ENCODE peak calls at places on chromosomes 5 and 9, in eight cellular contexts. Z, O, P, F, A, H, G and M are unnamed samples.
A peak's percentile ranks its signal among the peaks of the same experiment; 100 is the strongest.

GRCh38 chr9:123246534-123246933 is 21.9 kb downstream of the STRBP start:
- DNase-seq in Z (no peak), O (no peak), P (no peak), F (no peak), A (no peak), H (no peak), G (no peak), M (no peak)

GRCh38 chr9:127065592-127065991 is 56.8 kb downstream of the ANGPTL2 start:
- DNase-seq in Z (peak; percentile 96), O (no peak), P (no peak), F (no peak), A (no peak), H (no peak), G (no peak), M (no peak)

GRCh38 chr9:70407081-70407503 is 7.4 kb downstream of the KLF9 start:
- DNase-seq in Z (peak; percentile 99), O (no peak), P (no peak), F (no peak), A (no peak), H (peak; percentile 35), G (no peak), M (no peak)

GRCh38 chr5:62093981-62094380 is 212.0 kb upstream of the KIF2A start:
- DNase-seq in Z (peak; percentile 7), O (no peak), P (peak; percentile 32), F (no peak), A (no peak), H (peak; percentile 31), G (no peak), M (peak; percentile 27)

GRCh38 chr5:71586052-71586940 is 844 bp upstream of the MCCC2 start:
- DNase-seq in Z (peak; percentile 11), O (no peak), P (no peak), F (no peak), A (no peak), H (peak; percentile 24), G (no peak), M (peak; percentile 21)

GRCh38 chr5:170169996-170170395 is 62.8 kb upstream of the C5orf58 start:
- DNase-seq in Z (no peak), O (no peak), P (no peak), F (no peak), A (no peak), H (no peak), G (no peak), M (no peak)

GRCh38 chr5:147822686-147823491 is 8.6 kb downstream of the SPINK1 start:
- DNase-seq in Z (peak; percentile 61), O (no peak), P (peak; percentile 53), F (peak; percentile 44), A (no peak), H (peak; percentile 69), G (no peak), M (peak; percentile 76)

GRCh38 chr5:152178350-152178699 is 226.8 kb downstream of the NMUR2 start:
- DNase-seq in Z (no peak), O (no peak), P (no peak), F (no peak), A (no peak), H (no peak), G (no peak), M (no peak)

GRCh38 chr5:13227520-13227919 is 717.0 kb downstream of the DNAH5 start:
- DNase-seq in Z (no peak), O (no peak), P (no peak), F (no peak), A (no peak), H (no peak), G (no peak), M (no peak)

GRCh38 chr9:124511426-124511840 is 4.2 kb upstream of the NR5A1 start:
- DNase-seq in Z (no peak), O (no peak), P (no peak), F (no peak), A (no peak), H (no peak), G (no peak), M (no peak)

GRCh38 chr9:72872718-72873117 is 80.1 kb downstream of the ALDH1A1 start:
- DNase-seq in Z (no peak), O (no peak), P (no peak), F (no peak), A (no peak), H (no peak), G (no peak), M (no peak)

GRCh38 chr9:96420468-96421219 is 2.5 kb upstream of the ZNF367 start:
- DNase-seq in Z (peak; percentile 89), O (no peak), P (peak; percentile 31), F (no peak), A (no peak), H (peak; percentile 96), G (no peak), M (no peak)

GRCh38 chr9:34577635-34578240 is 11.8 kb downstream of the CNTFR start:
- DNase-seq in Z (no peak), O (no peak), P (no peak), F (no peak), A (no peak), H (no peak), G (no peak), M (no peak)

GRCh38 chr5:96509313-96509712 is 76.3 kb upstream of the PCSK1 start:
- DNase-seq in Z (peak; percentile 31), O (no peak), P (no peak), F (no peak), A (no peak), H (peak; percentile 83), G (no peak), M (no peak)

GRCh38 chr9:120038342-120038741 is 541.6 kb downstream of the CDK5RAP2 start:
- DNase-seq in Z (no peak), O (no peak), P (no peak), F (no peak), A (no peak), H (no peak), G (no peak), M (no peak)

GRCh38 chr9:136087741-136088480 is 7.2 kb downstream of the NACC2 start:
- DNase-seq in Z (no peak), O (no peak), P (no peak), F (peak; percentile 30), A (no peak), H (no peak), G (no peak), M (no peak)

GRCh38 chr5:159786201-159786600 is 130.1 kb upstream of the ADRA1B start:
- DNase-seq in Z (no peak), O (no peak), P (no peak), F (no peak), A (no peak), H (no peak), G (no peak), M (no peak)

GRCh38 chr5:32202394-32202793 is 28.3 kb upstream of the GOLPH3 start:
- DNase-seq in Z (peak; percentile 88), O (no peak), P (no peak), F (no peak), A (no peak), H (no peak), G (no peak), M (no peak)

DNA sequence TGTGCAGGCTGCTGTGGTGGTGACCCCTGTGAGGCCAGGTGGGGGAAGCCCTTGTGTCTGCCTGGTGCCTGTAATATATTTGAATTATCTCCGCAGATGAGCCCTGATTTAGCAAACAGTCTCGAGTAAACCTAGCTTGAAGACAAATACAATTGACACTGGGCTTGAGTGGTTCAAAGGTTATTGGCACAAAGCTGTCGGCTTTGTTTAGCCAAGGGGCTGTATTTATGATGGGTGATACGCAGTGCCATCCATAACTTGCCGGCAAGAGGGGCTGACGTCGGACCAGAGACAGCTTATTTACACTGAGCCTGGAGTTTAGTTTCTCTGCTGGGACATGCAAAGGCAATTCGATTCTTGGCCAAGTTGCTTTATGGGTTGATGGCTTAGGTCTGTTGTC is 20.0 kb upstream of the PITX1 start:
- DNase-seq in Z (no peak), O (no peak), P (no peak), F (no peak), A (no peak), H (no peak), G (no peak), M (no peak)
- H3K4me1 ChIP-seq in Z (peaks cover 9% of the 10 kb centered on the region), O (no peaks in the 10 kb centered on the region), P (no peaks in the 10 kb centered on the region), F (no peaks in the 10 kb centered on the region), A (peaks cover 15% of the 10 kb centered on the region), H (no peaks in the 10 kb centered on the region), G (no peaks in the 10 kb centered on the region), M (no peaks in the 10 kb centered on the region)

GRCh38 chr5:141484499-141485304 is at the start of gene PCDHGC4:
- DNase-seq in Z (no peak), O (no peak), P (no peak), F (peak; percentile 29), A (no peak), H (no peak), G (no peak), M (no peak)
- H3K4me3 ChIP-seq in Z (no peak within 1 kb of the TSS), O (peak within 1 kb of the TSS; percentile 15), P (no peak within 1 kb of the TSS), F (peak within 1 kb of the TSS; percentile 53), A (peak within 1 kb of the TSS; percentile 36), H (no peak within 1 kb of the TSS), G (peak within 1 kb of the TSS; percentile 36), M (no peak within 1 kb of the TSS)

GRCh38 chr5:177022386-177023246 is at the start of gene ZNF346:
- DNase-seq in Z (peak; percentile 92), O (peak; percentile 88), P (peak; percentile 92), F (peak; percentile 95), A (peak; percentile 96), H (peak; percentile 92), G (peak; percentile 89), M (peak; percentile 96)
- TF ChIP-seq POLR2A in Z (peak; percentile 82), O (no peak), P (peak; percentile 77), F (no peak), A (peak; percentile 28), H (peak; percentile 79), G (peak; percentile 53), M (no peak)

GRCh38 chr9:95029720-95030119 is 287.8 kb downstream of the FANCC start:
- DNase-seq in Z (no peak), O (no peak), P (no peak), F (no peak), A (no peak), H (no peak), G (no peak), M (no peak)

GRCh38 chr9:95031711-95032461 is 285.6 kb downstream of the FANCC start:
- DNase-seq in Z (no peak), O (no peak), P (peak; percentile 90), F (no peak), A (no peak), H (no peak), G (no peak), M (no peak)

GRCh38 chr9:95030344-95030743 is 287.2 kb downstream of the FANCC start:
- DNase-seq in Z (no peak), O (no peak), P (no peak), F (no peak), A (no peak), H (no peak), G (no peak), M (no peak)

GRCh38 chr9:95030920-95031662 is 286.4 kb downstream of the FANCC start:
- DNase-seq in Z (no peak), O (no peak), P (no peak), F (no peak), A (no peak), H (no peak), G (no peak), M (no peak)

GRCh38 chr9:95032580-95033298 is 284.8 kb downstream of the FANCC start:
- DNase-seq in Z (no peak), O (no peak), P (peak; percentile 66), F (no peak), A (no peak), H (no peak), G (no peak), M (no peak)
- H3K4me1 ChIP-seq in Z (peaks cover 42% of the 10 kb centered on the region), O (no peaks in the 10 kb centered on the region), P (peaks cover 91% of the 10 kb centered on the region), F (peaks cover 56% of the 10 kb centered on the region), A (peaks cover 34% of the 10 kb centered on the region), H (peaks cover 99% of the 10 kb centered on the region), G (peaks cover 28% of the 10 kb centered on the region), M (peaks cover 4% of the 10 kb centered on the region)

GRCh38 chr9:137331929-137332328 is 29.9 kb upstream of the NRARP start:
- DNase-seq in Z (no peak), O (no peak), P (no peak), F (no peak), A (no peak), H (no peak), G (no peak), M (no peak)
- H3K4me3 ChIP-seq in Z (no peak overlapping the region), O (no peak overlapping the region), P (no peak overlapping the region), F (no peak overlapping the region), A (no peak overlapping the region), H (no peak overlapping the region), G (no peak overlapping the region), M (no peak overlapping the region)